ENCODE peak calls at places on chromosomes 4 and X, in nine cellular contexts. J, D, M, E, C, L, R, H and X are unnamed samples.
A peak's percentile ranks its signal among the peaks of the same experiment; 100 is the strongest.

GRCh38 chr4:56821394-56822263 is at the start of gene SPINK2:
- DNase-seq in J (peak; percentile 52), D (no peak), M (peak; percentile 22), E (peak; percentile 46), C (peak; percentile 88), L (peak; percentile 46), R (peak; percentile 81), H (peak; percentile 63), X (no peak)

GRCh38 chrX:40095588-40096394 is 2.0 kb downstream of the BCOR start:
- DNase-seq in J (no peak), D (no peak), M (no peak), E (no peak), C (peak; percentile 45), L (no peak), R (peak; percentile 58), H (peak; percentile 70), X (no peak)

GRCh38 chrX:133884430-133885394 is 100.7 kb downstream of the GPC3 start:
- DNase-seq in J (no peak), D (no peak), M (no peak), E (no peak), C (no peak), L (no peak), R (no peak), H (no peak), X (no peak)

GRCh38 chr4:99144070-99144469 is at the start of gene ADH4:
- DNase-seq in J (no peak), D (peak; percentile 8), M (no peak), E (no peak), C (no peak), L (no peak), R (no peak), H (no peak), X (no peak)

GRCh38 chrX:44036336-44036735 is 63.1 kb upstream of the NDP start:
- DNase-seq in J (no peak), D (peak; percentile 55), M (no peak), E (no peak), C (peak; percentile 75), L (no peak), R (peak; percentile 1), H (no peak), X (no peak)

GRCh38 chrX:70016513-70016912 is 33.2 kb downstream of the AWAT2 start:
- DNase-seq in J (no peak), D (no peak), M (no peak), E (no peak), C (no peak), L (no peak), R (no peak), H (peak; percentile 2), X (no peak)

GRCh38 chrX:114787016-114787415 is 203.1 kb downstream of the HTR2C start:
- DNase-seq in J (no peak), D (no peak), M (no peak), E (no peak), C (no peak), L (no peak), R (no peak), H (no peak), X (no peak)

GRCh38 chr4:125590158-125590557 is 275.4 kb downstream of the FAT4 start:
- DNase-seq in J (no peak), D (no peak), M (peak; percentile 1), E (no peak), C (no peak), L (no peak), R (peak; percentile 44), H (no peak), X (no peak)

GRCh38 chr4:83582289-83582756 is 46.4 kb downstream of the GPAT3 start:
- DNase-seq in J (peak; percentile 70), D (no peak), M (peak; percentile 59), E (peak; percentile 49), C (peak; percentile 8), L (no peak), R (no peak), H (no peak), X (no peak)

GRCh38 chr4:89939464-89939863 is 44.8 kb downstream of the MMRN1 start:
- DNase-seq in J (no peak), D (no peak), M (no peak), E (no peak), C (no peak), L (no peak), R (no peak), H (no peak), X (no peak)

GRCh38 chr4:20273793-20274192 is 22.1 kb downstream of the SLIT2 start:
- DNase-seq in J (no peak), D (no peak), M (no peak), E (no peak), C (peak; percentile 51), L (no peak), R (peak; percentile 79), H (no peak), X (no peak)

GRCh38 chrX:120309873-120310730 is 1.2 kb downstream of the TMEM255A start:
- DNase-seq in J (no peak), D (no peak), M (peak; percentile 17), E (no peak), C (peak; percentile 82), L (no peak), R (peak; percentile 43), H (peak; percentile 22), X (no peak)

GRCh38 chr4:2335729-2336101 is 73.8 kb upstream of the MXD4 start:
- DNase-seq in J (peak; percentile 27), D (no peak), M (no peak), E (no peak), C (no peak), L (no peak), R (no peak), H (no peak), X (no peak)

GRCh38 chrX:117895418-117895817 is 221.2 kb downstream of the KLHL13 start:
- DNase-seq in J (no peak), D (no peak), M (no peak), E (no peak), C (no peak), L (no peak), R (no peak), H (no peak), X (no peak)

GRCh38 chrX:12758291-12758690 is 32.9 kb upstream of the PRPS2 start:
- DNase-seq in J (no peak), D (no peak), M (no peak), E (no peak), C (no peak), L (no peak), R (no peak), H (no peak), X (no peak)

GRCh38 chr4:22850055-22850454 is 157.3 kb downstream of the GBA3 start:
- DNase-seq in J (no peak), D (no peak), M (no peak), E (no peak), C (no peak), L (no peak), R (no peak), H (no peak), X (no peak)

GRCh38 chrX:103330601-103331397 is 760 bp downstream of the TCEAL7 start:
- DNase-seq in J (no peak), D (peak; percentile 2), M (no peak), E (no peak), C (peak; percentile 65), L (no peak), R (peak; percentile 84), H (no peak), X (no peak)

GRCh38 chr4:4408576-4409335 is 21.9 kb downstream of the NSG1 start:
- DNase-seq in J (no peak), D (no peak), M (no peak), E (no peak), C (no peak), L (no peak), R (no peak), H (no peak), X (no peak)

GRCh38 chr4:152938237-152938969 is 2.3 kb downstream of the FHDC1 start:
- DNase-seq in J (no peak), D (no peak), M (no peak), E (no peak), C (no peak), L (no peak), R (no peak), H (no peak), X (no peak)

GRCh38 chrX:118550792-118551191 is 55.2 kb downstream of the DOCK11 start:
- DNase-seq in J (no peak), D (peak; percentile 28), M (no peak), E (no peak), C (no peak), L (no peak), R (no peak), H (no peak), X (no peak)

GRCh38 chr4:176999943-177000543 is 207.3 kb upstream of the VEGFC start:
- DNase-seq in J (no peak), D (no peak), M (peak; percentile 65), E (no peak), C (peak; percentile 12), L (no peak), R (no peak), H (no peak), X (peak; percentile 59)

GRCh38 chr4:86653237-86653865 is 59.2 kb downstream of the PTPN13 start:
- DNase-seq in J (no peak), D (no peak), M (peak; percentile 29), E (no peak), C (peak; percentile 34), L (peak; percentile 4), R (no peak), H (peak; percentile 18), X (no peak)

GRCh38 chr4:16450724-16451123 is 224.5 kb upstream of the TAPT1 start:
- DNase-seq in J (no peak), D (no peak), M (no peak), E (no peak), C (no peak), L (no peak), R (peak; percentile 32), H (no peak), X (no peak)